ENCODE peak calls at places on chromosomes 1 and 21, in six cellular contexts. One of them, this sample, is unnamed.

GRCh38 chr1:7558041-7558461 is 213.0 kb upstream of the VAMP3 start:
- DNase-seq in K562: no peak
- DNase-seq in GM12892: no peak
- DNase-seq in HepG2: no peak
- DNase-seq in GM12878: no peak
- DNase-seq in H1: no peak
- DNase-seq in this sample: no peak

GRCh38 chr1:184972281-184973055 is 1.8 kb downstream of the NIBAN1 start:
- DNase-seq in GM12878: no peak
- DNase-seq in K562: no peak
- DNase-seq in H1: no peak
- DNase-seq in HepG2: no peak
- DNase-seq in GM12892: no peak
- DNase-seq in this sample: no peak

GRCh38 chr1:95829581-95829980 is 595.6 kb downstream of the RWDD3 start:
- DNase-seq in HepG2: no peak
- DNase-seq in GM12878: no peak
- DNase-seq in GM12892: no peak
- DNase-seq in K562: no peak
- DNase-seq in H1: no peak
- DNase-seq in this sample: no peak

GRCh38 chr1:106571109-106571508 is 485.4 kb upstream of the PRMT6 start:
- DNase-seq in K562: no peak
- DNase-seq in GM12878: no peak
- DNase-seq in H1: no peak
- DNase-seq in HepG2: no peak
- DNase-seq in GM12892: no peak
- DNase-seq in this sample: no peak

GRCh38 chr1:245829861-245830260 is 675.1 kb downstream of the KIF26B start:
- DNase-seq in HepG2: no peak
- DNase-seq in K562: no peak
- DNase-seq in GM12878: no peak
- DNase-seq in GM12892: no peak
- DNase-seq in H1: no peak
- DNase-seq in this sample: no peak

GRCh38 chr1:8754993-8755392 is 62.4 kb downstream of the RERE start:
- DNase-seq in GM12878: no peak
- DNase-seq in H1: no peak
- DNase-seq in GM12892: no peak
- DNase-seq in HepG2: peak; percentile 82
- DNase-seq in K562: no peak
- DNase-seq in this sample: no peak

GRCh38 chr1:37605806-37606474 is 10.2 kb upstream of the GNL2 start:
- DNase-seq in HepG2: no peak
- DNase-seq in K562: no peak
- DNase-seq in GM12892: no peak
- DNase-seq in GM12878: no peak
- DNase-seq in H1: no peak
- DNase-seq in this sample: no peak

GRCh38 chr1:244163131-244163530 is 112.0 kb downstream of the ZBTB18 start:
- DNase-seq in HepG2: no peak
- DNase-seq in GM12892: no peak
- DNase-seq in K562: no peak
- DNase-seq in H1: no peak
- DNase-seq in GM12878: no peak
- DNase-seq in this sample: no peak

GRCh38 chr1:29732438-29732837 is 496.1 kb downstream of the PTPRU start:
- DNase-seq in HepG2: no peak
- DNase-seq in K562: no peak
- DNase-seq in H1: no peak
- DNase-seq in GM12878: no peak
- DNase-seq in GM12892: no peak
- DNase-seq in this sample: no peak

GRCh38 chr1:19363526-19364152 is 51.5 kb downstream of the SLC66A1 start:
- DNase-seq in GM12878: no peak
- DNase-seq in H1: no peak
- DNase-seq in GM12892: no peak
- DNase-seq in K562: no peak
- DNase-seq in HepG2: no peak
- DNase-seq in this sample: no peak

GRCh38 chr1:220669005-220669404 is 21.2 kb upstream of the C1orf115 start:
- DNase-seq in GM12892: no peak
- DNase-seq in GM12878: no peak
- DNase-seq in H1: no peak
- DNase-seq in HepG2: no peak
- DNase-seq in K562: no peak
- DNase-seq in this sample: no peak

GRCh38 chr1:219928791-219929118 is 398 bp upstream of the SLC30A10 start:
- DNase-seq in GM12892: no peak
- DNase-seq in GM12878: no peak
- DNase-seq in K562: no peak
- DNase-seq in H1: no peak
- DNase-seq in HepG2: no peak
- DNase-seq in this sample: no peak

GRCh38 chr1:37946703-37947360 is at the start of gene INPP5B:
- DNase-seq in HepG2: peak; percentile 83
- DNase-seq in GM12878: peak; percentile 60
- DNase-seq in H1: peak; percentile 90
- DNase-seq in GM12892: peak; percentile 96
- DNase-seq in K562: peak; percentile 90
- DNase-seq in this sample: peak; percentile 95

GRCh38 chr1:7580923-7581753 is 190.0 kb upstream of the VAMP3 start:
- DNase-seq in K562: no peak
- DNase-seq in GM12878: no peak
- DNase-seq in HepG2: no peak
- DNase-seq in H1: no peak
- DNase-seq in GM12892: no peak
- DNase-seq in this sample: no peak

GRCh38 chr1:12314328-12314903 is 84.6 kb downstream of the VPS13D start:
- DNase-seq in GM12892: no peak
- DNase-seq in K562: no peak
- DNase-seq in GM12878: no peak
- DNase-seq in H1: no peak
- DNase-seq in HepG2: peak; percentile 12
- DNase-seq in this sample: no peak

GRCh38 chr1:29271724-29272123 is 35.4 kb downstream of the PTPRU start:
- DNase-seq in GM12878: no peak
- DNase-seq in HepG2: peak; percentile 84
- DNase-seq in H1: peak; percentile 73
- DNase-seq in GM12892: no peak
- DNase-seq in K562: no peak
- DNase-seq in this sample: no peak

GRCh38 chr1:154863702-154864174 is 6.3 kb downstream of the KCNN3 start:
- DNase-seq in GM12892: no peak
- DNase-seq in H1: peak; percentile 76
- DNase-seq in K562: peak; percentile 74
- DNase-seq in HepG2: peak; percentile 34
- DNase-seq in GM12878: peak; percentile 85
- DNase-seq in this sample: no peak

GRCh38 chr21:46368533-46369285 is 44.8 kb downstream of the PCNT start:
- DNase-seq in GM12892: no peak
- DNase-seq in GM12878: peak; percentile 65
- DNase-seq in H1: no peak
- DNase-seq in HepG2: no peak
- DNase-seq in K562: no peak
- DNase-seq in this sample: peak; percentile 59

GRCh38 chr1:82453511-82454185 is 652.9 kb downstream of the ADGRL2 start:
- DNase-seq in H1: no peak
- DNase-seq in K562: no peak
- DNase-seq in GM12892: no peak
- DNase-seq in GM12878: no peak
- DNase-seq in HepG2: no peak
- DNase-seq in this sample: no peak

GRCh38 chr1:185652348-185652747 is 81.8 kb upstream of the HMCN1 start:
- DNase-seq in GM12892: no peak
- DNase-seq in H1: no peak
- DNase-seq in K562: no peak
- DNase-seq in HepG2: peak; percentile 20
- DNase-seq in GM12878: no peak
- DNase-seq in this sample: no peak

GRCh38 chr1:54053745-54054437 is 483 bp downstream of the TCEANC2 start:
- DNase-seq in H1: no peak
- DNase-seq in K562: no peak
- DNase-seq in GM12878: no peak
- DNase-seq in HepG2: no peak
- DNase-seq in GM12892: no peak
- DNase-seq in this sample: no peak

GRCh38 chr1:21284206-21285137 is 5.8 kb downstream of the ECE1 start:
- DNase-seq in K562: no peak
- DNase-seq in HepG2: no peak
- DNase-seq in GM12878: no peak
- DNase-seq in GM12892: no peak
- DNase-seq in H1: no peak
- DNase-seq in this sample: no peak

GRCh38 chr1:189596197-189596596 is 881.5 kb downstream of the BRINP3 start:
- DNase-seq in K562: no peak
- DNase-seq in HepG2: no peak
- DNase-seq in GM12878: no peak
- DNase-seq in GM12892: no peak
- DNase-seq in H1: no peak
- DNase-seq in this sample: no peak

GRCh38 chr1:152869808-152870419 is 8.2 kb upstream of the SMCP start:
- DNase-seq in H1: peak; percentile 80
- DNase-seq in K562: peak; percentile 81
- DNase-seq in HepG2: peak; percentile 60
- DNase-seq in GM12892: peak; percentile 46
- DNase-seq in GM12878: peak; percentile 40
- DNase-seq in this sample: peak; percentile 44

GRCh38 chr1:92987462-92987861 is 26.2 kb upstream of the DIPK1A start:
- DNase-seq in GM12892: no peak
- DNase-seq in K562: no peak
- DNase-seq in HepG2: no peak
- DNase-seq in GM12878: no peak
- DNase-seq in H1: no peak
- DNase-seq in this sample: no peak

GRCh38 chr1:219281834-219282233 is 108.2 kb downstream of the LYPLAL1 start:
- DNase-seq in GM12892: no peak
- DNase-seq in GM12878: no peak
- DNase-seq in K562: no peak
- DNase-seq in H1: no peak
- DNase-seq in HepG2: no peak
- DNase-seq in this sample: no peak

GRCh38 chr1:10575616-10576015 is 100.9 kb downstream of the PEX14 start:
- DNase-seq in H1: no peak
- DNase-seq in HepG2: no peak
- DNase-seq in K562: no peak
- DNase-seq in GM12892: no peak
- DNase-seq in GM12878: no peak
- DNase-seq in this sample: no peak

GRCh38 chr1:157278383-157279156 is 140.4 kb upstream of the ETV3 start:
- DNase-seq in K562: peak; percentile 49
- DNase-seq in GM12892: no peak
- DNase-seq in GM12878: no peak
- DNase-seq in H1: no peak
- DNase-seq in HepG2: no peak
- DNase-seq in this sample: no peak

GRCh38 chr21:45588086-45588825 is 46.0 kb upstream of the SLC19A1 start:
- DNase-seq in GM12878: no peak
- DNase-seq in GM12892: no peak
- DNase-seq in HepG2: no peak
- DNase-seq in H1: no peak
- DNase-seq in K562: no peak
- DNase-seq in this sample: no peak

GRCh38 chr1:89762801-89763648 is 57.8 kb upstream of the LRRC8D start:
- DNase-seq in H1: peak; percentile 90
- DNase-seq in GM12892: peak; percentile 79
- DNase-seq in K562: peak; percentile 88
- DNase-seq in GM12878: peak; percentile 40
- DNase-seq in HepG2: peak; percentile 42
- DNase-seq in this sample: peak; percentile 65
- TF ChIP-seq POLR2A in H1: no peak
- TF ChIP-seq POLR2A in GM12892: no peak
- TF ChIP-seq POLR2A in K562: no peak
- TF ChIP-seq POLR2A in GM12878: no peak
- TF ChIP-seq POLR2A in HepG2: no peak
- TF ChIP-seq POLR2A in this sample: no peak

DNA sequence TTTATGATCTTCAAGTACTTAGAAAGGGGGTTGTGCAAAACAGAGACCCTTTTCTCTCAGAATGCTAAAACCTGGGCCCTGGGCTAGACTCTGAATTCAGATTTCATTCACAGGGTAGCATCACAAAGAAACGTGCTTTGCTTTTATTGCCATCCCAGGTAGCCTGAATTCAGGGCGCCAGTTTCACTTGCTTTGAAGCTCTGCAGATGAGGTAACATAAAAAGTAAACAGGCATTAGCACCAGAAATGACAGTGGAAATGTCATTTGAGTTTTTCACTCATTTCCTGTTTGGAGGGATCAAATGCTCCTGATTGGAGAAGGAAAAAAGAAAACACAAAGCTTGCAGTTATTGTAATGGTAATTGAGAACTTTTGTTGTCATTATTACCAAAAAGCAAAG is 2.6 kb downstream of the SYPL2 start:
- DNase-seq in HepG2: no peak
- DNase-seq in H1: peak; percentile 4
- DNase-seq in GM12892: no peak
- DNase-seq in GM12878: no peak
- DNase-seq in K562: no peak
- DNase-seq in this sample: no peak
- TF ChIP-seq TAF1 in HepG2: no peak
- TF ChIP-seq TAF1 in H1: no peak
- TF ChIP-seq TAF1 in GM12892: no peak
- TF ChIP-seq TAF1 in GM12878: no peak
- TF ChIP-seq TAF1 in K562: no peak
- TF ChIP-seq TAF1 in this sample: no peak

GRCh38 chr1:6002714-6003501 is 10.7 kb upstream of the NPHP4 start:
- DNase-seq in H1: peak; percentile 51
- DNase-seq in GM12892: no peak
- DNase-seq in HepG2: peak; percentile 48
- DNase-seq in GM12878: no peak
- DNase-seq in K562: no peak
- DNase-seq in this sample: no peak
- TF ChIP-seq POLR2A in H1: no peak
- TF ChIP-seq POLR2A in GM12892: no peak
- TF ChIP-seq POLR2A in HepG2: no peak
- TF ChIP-seq POLR2A in GM12878: no peak
- TF ChIP-seq POLR2A in K562: no peak
- TF ChIP-seq POLR2A in this sample: no peak

DNA sequence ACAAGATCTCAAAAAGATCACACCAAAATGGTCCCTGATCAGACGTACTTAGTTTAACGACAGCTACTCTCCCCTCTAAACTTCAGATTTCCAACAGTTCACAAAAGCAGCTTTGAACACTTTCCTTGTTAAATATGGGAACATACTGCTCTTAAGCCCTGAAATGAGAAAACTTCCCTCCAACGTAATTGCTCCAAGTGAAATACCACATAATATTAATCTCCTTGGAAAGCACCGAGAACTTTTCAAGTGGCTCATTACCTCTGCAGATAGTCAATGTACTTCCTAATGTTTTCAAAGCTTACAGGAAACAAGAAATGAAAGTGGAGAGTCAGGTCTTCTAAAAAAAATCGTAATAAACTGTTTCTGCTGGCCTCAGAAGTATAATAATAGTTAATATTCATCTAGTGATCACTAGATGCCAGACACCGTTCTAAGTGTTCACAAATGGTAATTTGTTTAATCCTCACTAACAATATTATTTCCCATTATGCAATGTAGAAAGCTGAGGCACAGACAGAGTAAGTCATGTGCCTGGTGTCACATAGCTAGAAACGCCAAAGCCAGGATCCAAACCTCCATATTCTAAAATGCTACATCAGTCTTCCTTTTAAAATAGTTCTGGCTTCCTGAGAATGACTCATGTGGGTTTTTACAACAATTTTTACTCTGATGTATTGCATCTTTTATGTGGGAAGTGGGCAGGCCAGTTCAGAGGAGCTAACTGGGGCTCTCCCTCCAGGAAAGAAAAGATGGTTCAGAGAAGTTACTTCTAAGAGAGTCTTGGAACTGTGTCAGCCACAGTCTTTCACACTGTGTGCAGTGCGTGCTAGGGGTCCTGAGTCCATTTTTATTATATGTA is 177.2 kb downstream of the PLPPR4 start:
- DNase-seq in HepG2: no peak
- DNase-seq in GM12892: no peak
- DNase-seq in GM12878: no peak
- DNase-seq in K562: no peak
- DNase-seq in H1: no peak
- DNase-seq in this sample: no peak
- TF ChIP-seq TAF1 in HepG2: no peak
- TF ChIP-seq TAF1 in GM12892: no peak
- TF ChIP-seq TAF1 in GM12878: no peak
- TF ChIP-seq TAF1 in K562: no peak
- TF ChIP-seq TAF1 in H1: no peak
- TF ChIP-seq TAF1 in this sample: no peak